ENCODE peak calls at places on chromosomes 12 and 14, in seven cellular contexts. M is PC-3; B is dermis blood vessel endothelial cell; C is iris pigment epithelial cell; S is HFF-Myc; U is effector memory CD8-positive, alpha-beta T cell; E is activated CD4-positive, alpha-beta T cell treated with anti-CD3 and anti-CD28 coated beads, Interleukin-2, amount 50 U/mL, for 24 hours. F is an unnamed sample.

GRCh38 chr12:59040651-59041050 is 120.3 kb upstream of the LRIG3 start:
- DNase-seq in M (peak), B (peak), C (peak), S (peak), U (no peak), E (no peak), F (peak)

GRCh38 chr14:34453226-34453625 is 8.8 kb downstream of the SPTSSA start:
- DNase-seq in M (no peak), B (no peak), C (no peak), S (no peak), U (no peak), E (no peak), F (no peak)

GRCh38 chr12:42761601-42762350 is 172.2 kb upstream of the PRICKLE1 start:
- DNase-seq in M (peak), B (no peak), C (no peak), S (no peak), U (no peak), E (no peak), F (peak)

GRCh38 chr12:68630598-68630997 is 19.9 kb downstream of the RAP1B start:
- DNase-seq in M (no peak), B (no peak), C (no peak), S (no peak), U (no peak), E (no peak), F (no peak)

GRCh38 chr14:55277972-55278740 is 6.9 kb downstream of the FBXO34 start:
- DNase-seq in M (no peak), B (peak), C (no peak), S (no peak), U (no peak), E (no peak), F (no peak)

GRCh38 chr12:130977046-130977758 is 23.5 kb downstream of the ADGRD1 start:
- DNase-seq in M (no peak), B (no peak), C (no peak), S (no peak), U (no peak), E (no peak), F (no peak)

GRCh38 chr12:128867466-128867865 is 14.2 kb downstream of the GLT1D1 start:
- DNase-seq in M (no peak), B (no peak), C (no peak), S (no peak), U (no peak), E (no peak), F (no peak)

GRCh38 chr12:131452444-131452860 is 258.4 kb upstream of the SFSWAP start:
- DNase-seq in M (peak), B (peak), C (no peak), S (no peak), U (no peak), E (no peak), F (no peak)

GRCh38 chr12:16350682-16351081 is 3.2 kb downstream of the MGST1 start:
- DNase-seq in M (peak), B (no peak), C (peak), S (peak), U (no peak), E (no peak), F (peak)

GRCh38 chr14:65506801-65507200 is 94.3 kb downstream of the FUT8 start:
- DNase-seq in M (no peak), B (no peak), C (no peak), S (no peak), U (no peak), E (no peak), F (no peak)

GRCh38 chr12:89529738-89530137 is 3.9 kb upstream of the POC1B start:
- DNase-seq in M (peak), B (peak), C (peak), S (no peak), U (no peak), E (no peak), F (peak)

GRCh38 chr14:103313704-103314103 is 20.3 kb upstream of the EIF5 start:
- DNase-seq in M (peak), B (peak), C (no peak), S (no peak), U (no peak), E (no peak), F (peak)

GRCh38 chr14:73467377-73467776 is 9.0 kb upstream of the NUMB start:
- DNase-seq in M (no peak), B (no peak), C (peak), S (no peak), U (no peak), E (peak), F (peak)

F was measured in GM23248.